ENCODE peak calls at places on chromosomes 16 and 17, in five cellular contexts. C is PC-9, Z is endodermal cell, S is Peyer's patch, Y is lower leg skin. M is an unnamed sample.
A peak's percentile ranks its signal among the peaks of the same experiment; 100 is the strongest.

GRCh38 chr17:82615084-82616020 is 32.9 kb downstream of the WDR45B start:
- DNase-seq in C (no peak), Y (no peak), Z (peak; percentile 76), S (no peak), M (no peak)

GRCh38 chr16:79573881-79574280 is 26.7 kb downstream of the MAF start:
- DNase-seq in Y (no peak), Z (no peak), C (no peak), S (no peak), M (no peak)

GRCh38 chr17:63398680-63399079 is 47.4 kb downstream of the CYB561 start:
- DNase-seq in C (no peak), Z (no peak), Y (no peak), S (no peak), M (no peak)

GRCh38 chr17:45320349-45320930 is 3.6 kb upstream of the MAP3K14 start:
- DNase-seq in S (no peak), Y (no peak), C (peak; percentile 45), Z (no peak), M (no peak)

GRCh38 chr17:10792156-10792555 is 11.7 kb downstream of the TMEM238L start:
- DNase-seq in C (peak; percentile 27), Z (no peak), S (peak; percentile 65), Y (peak; percentile 41), M (no peak)

GRCh38 chr16:659618-660017 is 8.3 kb upstream of the RHOT2 start:
- DNase-seq in Y (no peak), S (no peak), C (no peak), Z (no peak), M (no peak)

GRCh38 chr17:82424001-82424862 is 5.8 kb upstream of the OGFOD3 start:
- DNase-seq in Z (peak; percentile 90), S (no peak), Y (no peak), C (peak; percentile 31), M (no peak)

GRCh38 chr17:21201302-21201602 is 12.7 kb downstream of the TMEM11 start:
- DNase-seq in Z (no peak), Y (no peak), C (no peak), S (no peak), M (no peak)

GRCh38 chr16:81035975-81036750 is 521 bp downstream of the ATMIN start:
- DNase-seq in Z (peak; percentile 78), C (peak; percentile 18), Y (no peak), S (no peak), M (no peak)

GRCh38 chr16:48865511-48865910 is 255.5 kb upstream of the N4BP1 start:
- DNase-seq in C (no peak), S (no peak), Z (no peak), Y (no peak), M (no peak)

GRCh38 chr17:31697838-31698237 is 161.2 kb downstream of the COPRS start:
- DNase-seq in S (no peak), Y (no peak), C (no peak), Z (no peak), M (peak; percentile 52)

GRCh38 chr16:3919413-3919812 is 38.9 kb upstream of the CREBBP start:
- DNase-seq in Z (no peak), Y (no peak), C (no peak), S (no peak), M (no peak)

GRCh38 chr16:16029431-16030011 is 80.1 kb downstream of the ABCC1 start:
- DNase-seq in C (no peak), Y (no peak), Z (no peak), S (no peak), M (no peak)

GRCh38 chr16:19410435-19411153 is 7.1 kb upstream of the TMC5 start:
- DNase-seq in Z (peak; percentile 91), Y (no peak), S (peak; percentile 85), C (peak; percentile 78), M (peak; percentile 71)

GRCh38 chr16:66508261-66508913 is 41.5 kb downstream of the TK2 start:
- DNase-seq in Y (no peak), C (peak; percentile 80), Z (no peak), S (peak; percentile 20), M (no peak)

GRCh38 chr17:64066709-64067108 is 46.3 kb upstream of the ICAM2 start:
- DNase-seq in Z (no peak), C (no peak), S (no peak), Y (no peak), M (no peak)

GRCh38 chr17:65254166-65254565 is 117.0 kb downstream of the RGS9 start:
- DNase-seq in Z (peak; percentile 65), S (no peak), C (no peak), Y (no peak), M (no peak)

GRCh38 chr16:6132121-6132520 is 1034.5 kb upstream of the EEF2KMT start:
- DNase-seq in Y (no peak), S (no peak), Z (peak; percentile 39), C (no peak), M (no peak)

GRCh38 chr16:84532299-84532724 is 27.9 kb upstream of the MEAK7 start:
- DNase-seq in S (no peak), Z (peak; percentile 86), C (peak; percentile 68), Y (peak; percentile 64), M (no peak)

GRCh38 chr17:72618018-72618509 is 474.4 kb downstream of the SLC39A11 start:
- DNase-seq in S (peak; percentile 93), C (peak; percentile 75), Z (peak; percentile 79), Y (peak; percentile 57), M (no peak)

GRCh38 chr16:49021136-49021535 is 260.5 kb downstream of the CBLN1 start:
- DNase-seq in S (no peak), C (no peak), Z (no peak), Y (no peak), M (no peak)

GRCh38 chr16:26649646-26650045 is 417.1 kb upstream of the C16orf82 start:
- DNase-seq in S (no peak), Y (no peak), C (no peak), Z (no peak), M (no peak)

GRCh38 chr17:66431910-66432309 is 129.5 kb downstream of the PRKCA start:
- DNase-seq in S (no peak), C (no peak), Y (no peak), Z (no peak), M (no peak)

GRCh38 chr16:67964477-67965131 is 3.8 kb downstream of the SLC12A4 start:
- DNase-seq in Y (no peak), C (no peak), S (no peak), Z (no peak), M (no peak)

GRCh38 chr16:3859875-3860274 is 20.6 kb downstream of the CREBBP start:
- DNase-seq in Y (no peak), S (no peak), Z (no peak), C (no peak), M (no peak)

GRCh38 chr16:85474808-85475207 is 138.3 kb upstream of the GSE1 start:
- DNase-seq in Y (no peak), Z (no peak), C (no peak), S (no peak), M (no peak)

GRCh38 chr17:74373838-74374606 is 6.7 kb downstream of the GPR142 start:
- DNase-seq in Y (no peak), S (peak; percentile 67), C (no peak), Z (no peak), M (no peak)

GRCh38 chr17:37475713-37476420 is 13.8 kb upstream of the DUSP14 start:
- DNase-seq in C (no peak), S (no peak), Y (no peak), Z (no peak), M (no peak)

GRCh38 chr17:57747221-57748017 is 2.3 kb upstream of the CCDC182 start:
- DNase-seq in C (peak; percentile 15), S (no peak), Y (peak; percentile 18), Z (peak; percentile 78), M (no peak)

GRCh38 chr16:56980203-56980535 is 9.2 kb upstream of the NLRC5 start:
- DNase-seq in Y (no peak), Z (no peak), C (no peak), S (no peak), M (no peak)

DNA sequence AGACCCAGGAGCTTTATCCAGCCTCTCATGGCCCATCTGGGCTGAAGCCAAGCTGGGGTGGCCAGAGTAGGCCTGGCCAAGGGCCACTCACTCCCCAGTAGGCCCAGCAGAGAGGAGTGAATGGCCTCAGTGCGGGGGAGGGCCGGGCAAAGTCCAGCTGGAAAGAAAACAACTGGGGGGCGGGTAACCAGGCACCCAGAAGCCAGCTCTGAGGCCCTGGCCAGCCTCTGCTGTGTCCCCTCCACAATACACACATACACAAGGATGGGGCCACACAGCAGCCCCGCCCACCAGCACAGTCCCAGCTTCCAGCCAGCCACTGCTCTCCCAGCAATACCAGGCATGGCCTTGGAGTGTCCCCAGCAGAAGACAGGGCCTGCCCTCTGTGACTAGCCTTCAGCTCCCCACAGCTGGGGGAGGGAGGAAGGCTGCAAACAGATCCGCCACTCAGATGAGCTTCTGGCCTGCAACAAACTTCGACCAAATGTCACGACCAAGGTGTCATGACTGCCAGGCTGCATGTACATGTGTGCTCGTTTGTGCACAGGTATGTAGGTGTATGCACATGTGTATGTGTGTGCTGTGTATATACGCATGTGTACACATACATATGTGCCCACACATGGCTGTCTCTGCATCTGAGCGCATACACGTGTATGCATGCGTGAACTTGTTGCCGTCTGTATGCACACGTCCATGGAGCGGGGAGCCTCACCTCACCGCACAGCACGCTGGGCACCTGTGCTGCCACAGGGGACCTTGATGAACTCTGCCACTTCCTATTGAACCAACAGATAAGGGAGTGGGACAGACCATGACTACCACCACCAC is 5.0 kb downstream of the CARHSP1 start:
- DNase-seq in Y (no peak), C (no peak), S (peak; percentile 85), Z (peak; percentile 81), M (no peak)
- TF ChIP-seq CTCF in Y (no peak), C (no peak), S (no peak), Z (peak; percentile 50), M (no peak)

GRCh38 chr17:41615454-41615853 is 2.9 kb upstream of the KRT16 start:
- DNase-seq in S (peak; percentile 31), Y (no peak), C (peak; percentile 76), Z (peak; percentile 92), M (no peak)
- TF ChIP-seq CTCF in S (no peak), Y (no peak), C (no peak), Z (no peak), M (no peak)

GRCh38 chr17:28363186-28363585 is 1.8 kb downstream of the SEBOX start:
- DNase-seq in Y (no peak), S (no peak), C (no peak), Z (peak; percentile 36), M (no peak)

GRCh38 chr17:28357901-28358197 is 522 bp upstream of the POLDIP2 start:
- DNase-seq in S (no peak), Y (no peak), Z (no peak), C (no peak), M (no peak)

GRCh38 chr17:28357061-28357900 is at the start of gene POLDIP2:
- DNase-seq in Z (peak; percentile 99), Y (peak; percentile 94), C (peak; percentile 94), S (peak; percentile 97), M (peak; percentile 97)
- TF ChIP-seq CTCF in Z (peak; percentile 15), Y (no peak), C (no peak), S (no peak), M (peak; percentile 24)

GRCh38 chr16:71365021-71365420 is 6.5 kb downstream of the CALB2 start:
- DNase-seq in Z (no peak), C (no peak), Y (no peak), S (no peak), M (no peak)

GRCh38 chr16:71369494-71369893 is 11.0 kb downstream of the CALB2 start:
- DNase-seq in C (no peak), Z (peak; percentile 43), S (no peak), Y (no peak), M (no peak)

GRCh38 chr16:71368958-71369357 is 10.4 kb downstream of the CALB2 start:
- DNase-seq in C (no peak), S (no peak), Y (no peak), Z (peak; percentile 26), M (no peak)

GRCh38 chr16:71364306-71364705 is 5.8 kb downstream of the CALB2 start:
- DNase-seq in Z (peak; percentile 34), Y (no peak), C (no peak), S (no peak), M (no peak)

GRCh38 chr16:71367243-71367976 is 8.9 kb downstream of the CALB2 start:
- DNase-seq in Z (peak; percentile 96), C (peak; percentile 44), S (peak; percentile 62), Y (no peak), M (no peak)
- TF ChIP-seq CTCF in Z (peak; percentile 90), C (peak; percentile 57), S (no peak), Y (no peak), M (peak; percentile 75)